ENCODE peak calls at places on chromosomes 11 and 22, in eight cellular contexts. W, N, T, R, P, O, D and Z are unnamed samples. For H3K4me1, the result is how much of the 10 kb centered on the place peaks cover.

GRCh38 chr11:93905384-93905783 is 55.0 kb upstream of the VSTM5 start:
- DNase-seq in W (peak), N (no peak), T (no peak), R (no peak), P (no peak), O (no peak), D (no peak), Z (no peak)

GRCh38 chr11:126416542-126417090 is 61.1 kb downstream of the ST3GAL4 start:
- DNase-seq in W (peak), N (peak), T (peak), R (peak), P (peak), O (peak), D (peak), Z (peak)

GRCh38 chr11:64253043-64253442 is 1.7 kb downstream of the PLCB3 start:
- DNase-seq in W (no peak), N (no peak), T (no peak), R (no peak), P (no peak), O (no peak), D (no peak), Z (no peak)

GRCh38 chr22:24515025-24515338 is 19.9 kb downstream of the UPB1 start:
- DNase-seq in W (no peak), N (no peak), T (no peak), R (no peak), P (no peak), O (no peak), D (no peak), Z (no peak)

GRCh38 chr11:125163431-125164011 is 1.0 kb upstream of the PKNOX2 start:
- DNase-seq in W (no peak), N (peak), T (no peak), R (no peak), P (no peak), O (no peak), D (no peak), Z (no peak)

GRCh38 chr22:45284705-45285305 is at the start of gene UPK3A:
- DNase-seq in W (no peak), N (peak), T (no peak), R (peak), P (peak), O (peak), D (peak), Z (peak)

GRCh38 chr11:22566293-22566692 is 59.3 kb downstream of the FANCF start:
- DNase-seq in W (no peak), N (no peak), T (no peak), R (no peak), P (no peak), O (no peak), D (no peak), Z (no peak)

GRCh38 chr11:46337626-46338345 is 9.5 kb upstream of the DGKZ start:
- DNase-seq in W (no peak), N (no peak), T (no peak), R (no peak), P (no peak), O (no peak), D (no peak), Z (no peak)

GRCh38 chr11:99822846-99823565 is 802.3 kb downstream of the CNTN5 start:
- DNase-seq in W (peak), N (no peak), T (no peak), R (no peak), P (no peak), O (no peak), D (no peak), Z (no peak)

GRCh38 chr22:36536717-36537116 is 7.8 kb upstream of the EIF3D start:
- DNase-seq in W (no peak), N (no peak), T (no peak), R (no peak), P (no peak), O (no peak), D (no peak), Z (no peak)

GRCh38 chr22:35043251-35043931 is 22.6 kb upstream of the ISX start:
- DNase-seq in W (no peak), N (no peak), T (peak), R (no peak), P (no peak), O (no peak), D (peak), Z (no peak)

GRCh38 chr11:75677275-75677674 is 8.4 kb upstream of the MAP6 start:
- DNase-seq in W (no peak), N (no peak), T (no peak), R (no peak), P (no peak), O (no peak), D (no peak), Z (no peak)

GRCh38 chr22:45534339-45535192 is 31.9 kb downstream of the FBLN1 start:
- DNase-seq in W (peak), N (no peak), T (no peak), R (no peak), P (no peak), O (no peak), D (no peak), Z (no peak)

GRCh38 chr22:43592470-43592869 is 180.7 kb downstream of the MPPED1 start:
- DNase-seq in W (peak), N (peak), T (no peak), R (no peak), P (no peak), O (no peak), D (no peak), Z (no peak)

GRCh38 chr11:33402066-33402465 is 144.9 kb downstream of the HIPK3 start:
- DNase-seq in W (no peak), N (no peak), T (peak), R (no peak), P (no peak), O (no peak), D (no peak), Z (no peak)

GRCh38 chr11:123174196-123175183 is 20.6 kb downstream of the CLMP start:
- DNase-seq in W (peak), N (peak), T (no peak), R (no peak), P (no peak), O (no peak), D (peak), Z (no peak)

GRCh38 chr11:63713776-63714175 is 32.5 kb downstream of the RTN3 start:
- DNase-seq in W (no peak), N (no peak), T (no peak), R (no peak), P (no peak), O (no peak), D (no peak), Z (no peak)

GRCh38 chr11:3074912-3075589 is 17.8 kb upstream of the CARS1 start:
- DNase-seq in W (no peak), N (no peak), T (no peak), R (no peak), P (no peak), O (peak), D (peak), Z (no peak)

GRCh38 chr22:18110194-18110943 is at the start of gene TUBA8:
- DNase-seq in W (peak), N (peak), T (peak), R (no peak), P (no peak), O (peak), D (peak), Z (peak)

GRCh38 chr11:31813242-31813960 is 2.3 kb upstream of the PAX6 start:
- DNase-seq in W (no peak), N (no peak), T (no peak), R (no peak), P (no peak), O (no peak), D (no peak), Z (no peak)

GRCh38 chr22:42814616-42815015 is 42.5 kb downstream of the ARFGAP3 start:
- DNase-seq in W (no peak), N (no peak), T (no peak), R (no peak), P (no peak), O (no peak), D (no peak), Z (no peak)

GRCh38 chr11:6404341-6405038 is 14.2 kb downstream of the SMPD1 start:
- DNase-seq in W (peak), N (no peak), T (no peak), R (no peak), P (peak), O (no peak), D (no peak), Z (no peak)

GRCh38 chr22:41781508-41781906 is 19.0 kb upstream of the CCDC134 start:
- DNase-seq in W (no peak), N (no peak), T (no peak), R (no peak), P (no peak), O (no peak), D (no peak), Z (no peak)

GRCh38 chr11:17475666-17476316 is 854 bp downstream of the ABCC8 start:
- DNase-seq in W (no peak), N (no peak), T (no peak), R (no peak), P (no peak), O (no peak), D (no peak), Z (no peak)

GRCh38 chr22:31647516-31647915 is 14.5 kb downstream of the PISD start:
- DNase-seq in W (peak), N (no peak), T (no peak), R (no peak), P (no peak), O (no peak), D (no peak), Z (no peak)

GRCh38 chr11:18229501-18229900 is 7.1 kb downstream of the SAA4 start:
- DNase-seq in W (no peak), N (no peak), T (peak), R (no peak), P (no peak), O (no peak), D (no peak), Z (no peak)

GRCh38 chr11:8229299-8230177 is 34.1 kb downstream of the LMO1 start:
- DNase-seq in W (no peak), N (no peak), T (no peak), R (no peak), P (no peak), O (peak), D (peak), Z (peak)

GRCh38 chr11:12226093-12226492 is 115.7 kb downstream of the MICAL2 start:
- DNase-seq in W (no peak), N (no peak), T (no peak), R (no peak), P (no peak), O (no peak), D (no peak), Z (no peak)

GRCh38 chr11:12222099-12222751 is 111.8 kb downstream of the MICAL2 start:
- DNase-seq in W (no peak), N (no peak), T (no peak), R (no peak), P (no peak), O (no peak), D (peak), Z (peak)

GRCh38 chr11:12223771-12224536 is 113.6 kb downstream of the MICAL2 start:
- DNase-seq in W (peak), N (no peak), T (no peak), R (no peak), P (peak), O (no peak), D (peak), Z (no peak)

GRCh38 chr11:12224537-12224893 is 114.1 kb downstream of the MICAL2 start:
- DNase-seq in W (peak), N (no peak), T (no peak), R (peak), P (peak), O (no peak), D (peak), Z (peak)

DNA sequence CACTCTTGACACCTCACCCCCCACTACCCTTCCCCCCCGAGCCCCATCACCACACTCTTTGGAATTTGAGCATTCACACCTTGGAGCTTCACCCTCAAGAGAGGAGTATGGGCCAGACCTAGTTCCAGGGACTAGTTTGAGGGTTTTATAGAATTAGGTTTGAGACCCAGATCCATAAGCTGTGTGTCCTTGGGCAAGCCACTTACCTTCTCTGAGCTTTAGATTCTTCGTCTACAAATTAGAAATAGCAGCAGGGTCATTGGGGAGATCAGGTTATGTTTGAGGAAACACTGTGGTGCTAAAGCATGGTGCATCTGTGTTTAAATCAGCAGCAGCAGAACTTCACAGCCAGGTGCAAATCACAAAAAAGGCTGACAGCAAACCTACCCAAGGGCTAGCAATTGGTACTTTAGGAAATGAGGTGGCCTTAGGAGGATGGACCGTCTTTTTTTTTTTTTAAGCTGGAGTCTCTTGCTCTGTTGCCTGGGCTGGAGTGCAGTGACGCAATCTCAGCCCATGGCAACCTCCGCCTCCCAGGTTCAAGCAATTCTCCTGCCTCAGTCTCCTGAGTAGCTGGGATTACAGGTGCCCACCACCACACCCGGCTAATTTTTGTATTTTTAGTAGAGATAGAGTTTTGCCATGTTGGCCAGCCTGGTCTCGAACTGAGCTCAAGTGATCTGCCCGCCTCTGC is 114.8 kb downstream of the MICAL2 start:
- DNase-seq in W (no peak), N (no peak), T (no peak), R (no peak), P (no peak), O (no peak), D (no peak), Z (no peak)
- H3K27ac ChIP-seq in W (peak), N (no peak), T (no peak), R (peak), P (peak), O (no peak), D (peak), Z (peak)

GRCh38 chr22:46769706-46770105 is 7.3 kb downstream of the TBC1D22A start:
- DNase-seq in W (no peak), N (no peak), T (no peak), R (no peak), P (no peak), O (no peak), D (no peak), Z (no peak)
- H3K4me1 ChIP-seq in W (under half), N (under half), T (half or more), R (under half), P (under half), O (under half), D (under half), Z (half or more)

GRCh38 chr11:29162490-29162889 is 854.3 kb downstream of the KCNA4 start:
- DNase-seq in W (no peak), N (no peak), T (no peak), R (no peak), P (no peak), O (no peak), D (no peak), Z (no peak)

GRCh38 chr11:29159552-29160465 is 857.0 kb downstream of the KCNA4 start:
- DNase-seq in W (peak), N (peak), T (peak), R (no peak), P (no peak), O (peak), D (peak), Z (no peak)

GRCh38 chr11:29166306-29166705 is 850.5 kb downstream of the KCNA4 start:
- DNase-seq in W (no peak), N (no peak), T (no peak), R (no peak), P (no peak), O (no peak), D (no peak), Z (no peak)

GRCh38 chr11:29161216-29161615 is 855.6 kb downstream of the KCNA4 start:
- DNase-seq in W (peak), N (no peak), T (no peak), R (no peak), P (no peak), O (no peak), D (no peak), Z (no peak)
- H3K27ac ChIP-seq in W (peak), N (no peak), T (no peak), R (no peak), P (no peak), O (no peak), D (no peak), Z (no peak)

GRCh38 chr11:10638285-10638684 is 55.3 kb downstream of the IRAG1 start:
- DNase-seq in W (no peak), N (no peak), T (no peak), R (no peak), P (no peak), O (no peak), D (no peak), Z (no peak)

GRCh38 chr11:10641314-10642206 is 52.0 kb downstream of the IRAG1 start:
- DNase-seq in W (no peak), N (no peak), T (peak), R (no peak), P (no peak), O (no peak), D (no peak), Z (no peak)

GRCh38 chr11:10637629-10638028 is 55.9 kb downstream of the IRAG1 start:
- DNase-seq in W (no peak), N (no peak), T (no peak), R (no peak), P (no peak), O (no peak), D (no peak), Z (no peak)

GRCh38 chr11:10640308-10640707 is 53.2 kb downstream of the IRAG1 start:
- DNase-seq in W (no peak), N (no peak), T (no peak), R (no peak), P (no peak), O (no peak), D (no peak), Z (no peak)

DNA sequence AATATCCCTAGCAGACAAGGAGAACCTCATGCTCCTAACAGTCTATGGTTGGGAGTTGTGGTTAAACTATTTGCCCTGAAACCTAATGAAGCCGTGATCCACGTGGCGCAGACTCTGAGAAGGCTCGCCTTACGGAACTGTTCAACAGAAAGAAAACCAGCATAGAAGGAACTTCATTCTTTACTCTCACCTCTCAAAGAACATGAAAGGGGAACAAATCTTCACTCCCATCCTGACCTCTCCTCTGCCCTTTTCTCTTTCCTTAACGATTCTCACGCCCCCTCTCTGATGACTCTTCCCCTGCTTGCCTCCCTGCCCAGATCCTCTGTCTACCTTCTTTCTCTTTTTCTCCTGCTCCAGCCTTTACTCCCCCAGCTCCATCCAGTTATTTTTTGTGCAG is 54.2 kb downstream of the IRAG1 start:
- DNase-seq in W (no peak), N (no peak), T (no peak), R (no peak), P (no peak), O (no peak), D (no peak), Z (no peak)
- H3K4me1 ChIP-seq in W (under half), N (under half), T (under half), R (under half), P (under half), O (under half), D (under half), Z (under half)

GRCh38 chr11:83151274-83151977 is 5.5 kb upstream of the PCF11 start:
- DNase-seq in W (no peak), N (no peak), T (peak), R (no peak), P (no peak), O (no peak), D (peak), Z (no peak)
- H3K27ac ChIP-seq in W (no peak), N (no peak), T (peak), R (peak), P (no peak), O (no peak), D (no peak), Z (no peak)

GRCh38 chr22:23077627-23078461 is 7.5 kb downstream of the GNAZ start:
- DNase-seq in W (no peak), N (no peak), T (no peak), R (no peak), P (no peak), O (no peak), D (no peak), Z (no peak)
- H3K4me1 ChIP-seq in W (under half), N (under half), T (under half), R (under half), P (under half), O (under half), D (under half), Z (under half)

DNA sequence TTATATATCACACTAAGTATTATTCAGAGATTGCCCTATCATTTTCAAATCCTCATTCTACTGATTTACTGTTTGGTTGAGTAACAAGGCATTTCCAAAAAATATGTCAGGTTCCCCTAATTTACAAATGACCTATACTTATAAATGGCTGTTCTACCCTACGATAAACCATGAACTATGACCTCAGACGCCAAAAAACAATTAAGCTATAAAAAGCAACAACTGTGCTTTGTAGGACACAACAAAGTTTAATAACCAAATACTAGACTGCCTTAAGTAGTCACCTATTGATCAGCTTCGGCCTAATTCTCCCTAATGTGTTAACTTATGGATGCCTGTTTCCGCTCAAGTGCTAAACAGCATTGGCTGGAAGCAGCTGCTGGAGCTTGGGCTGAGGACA is 53.2 kb downstream of the PICALM start:
- DNase-seq in W (no peak), N (no peak), T (no peak), R (no peak), P (no peak), O (no peak), D (no peak), Z (no peak)
- H3K27ac ChIP-seq in W (no peak), N (no peak), T (no peak), R (no peak), P (peak), O (no peak), D (no peak), Z (no peak)